ENCODE peak calls at places on chromosomes 3 and 15, in nine cellular contexts. R is activated T-cell treated with anti-CD3 and anti-CD28 coated beads for 1 hour; N is Right ventricle myocardium superior; Y is A549; B is heart left ventricle; I is dorsolateral prefrontal cortex; O is NCI-H510A; L is effector memory CD8-positive, alpha-beta T cell; V is breast epithelium. S is an unnamed sample.

GRCh38 chr15:79858469-79858868 is 38.3 kb downstream of the MTHFS start:
- DNase-seq in I (no peak), Y (peak), L (no peak), N (no peak), B (no peak), O (no peak), R (no peak), V (no peak), S (no peak)

GRCh38 chr3:71905426-71905825 is 120.5 kb upstream of the PROK2 start:
- DNase-seq in L (no peak), R (no peak), I (no peak), Y (no peak), B (no peak), O (no peak), N (no peak), V (no peak), S (no peak)

GRCh38 chr3:55497250-55497649 is 10.1 kb upstream of the WNT5A start:
- DNase-seq in I (no peak), O (no peak), R (no peak), L (no peak), Y (no peak), N (no peak), V (no peak), B (no peak), S (no peak)

GRCh38 chr3:140298569-140299070 is 363.6 kb downstream of the CLSTN2 start:
- DNase-seq in R (no peak), Y (no peak), L (no peak), N (no peak), I (no peak), V (no peak), O (no peak), B (no peak), S (no peak)

GRCh38 chr3:166453472-166453871 is 616.2 kb upstream of the BCHE start:
- DNase-seq in R (no peak), Y (peak), L (no peak), I (no peak), B (no peak), O (no peak), V (no peak), N (no peak), S (no peak)

GRCh38 chr3:188900421-188900941 is 271.3 kb upstream of the TPRG1 start:
- DNase-seq in Y (peak), R (no peak), O (no peak), N (no peak), B (no peak), L (no peak), I (no peak), V (peak), S (no peak)

GRCh38 chr3:170360916-170361315 is 3.4 kb downstream of the SKIL start:
- DNase-seq in R (no peak), O (no peak), B (no peak), L (no peak), V (no peak), N (no peak), I (no peak), Y (peak), S (no peak)

GRCh38 chr3:122907471-122907870 is 112.6 kb downstream of the SLC49A4 start:
- DNase-seq in I (no peak), Y (no peak), L (no peak), O (no peak), R (no peak), B (no peak), N (no peak), V (no peak), S (no peak)

GRCh38 chr3:136297826-136298225 is 47.7 kb downstream of the PCCB start:
- DNase-seq in Y (no peak), L (no peak), B (no peak), I (no peak), V (no peak), R (no peak), N (no peak), O (no peak), S (peak)